ENCODE peak calls at places on chromosomes 4 and X, in five cellular contexts. One of them, this sample, is unnamed.

GRCh38 chr4:26732356-26732755 is 128.3 kb upstream of the STIM2 start:
- DNase-seq in GM12878: no peak
- DNase-seq in mesenchymal stem cell: no peak
- DNase-seq in thoracic aorta: no peak
- DNase-seq in MG63: no peak
- DNase-seq in this sample: no peak

GRCh38 chr4:188930822-188931221 is 791.6 kb downstream of the TRIML1 start:
- DNase-seq in mesenchymal stem cell: peak; percentile 19
- DNase-seq in GM12878: no peak
- DNase-seq in thoracic aorta: no peak
- DNase-seq in MG63: no peak
- DNase-seq in this sample: no peak

GRCh38 chrX:66731398-66731797 is 92.5 kb upstream of the EDA2R start:
- DNase-seq in GM12878: peak; percentile 3
- DNase-seq in thoracic aorta: no peak
- DNase-seq in MG63: no peak
- DNase-seq in mesenchymal stem cell: peak; percentile 47
- DNase-seq in this sample: peak; percentile 4

GRCh38 chrX:151938172-151938571 is 25.5 kb downstream of the MAGEA4 start:
- DNase-seq in MG63: no peak
- DNase-seq in mesenchymal stem cell: no peak
- DNase-seq in thoracic aorta: no peak
- DNase-seq in GM12878: no peak
- DNase-seq in this sample: no peak

GRCh38 chr4:145557720-145558119 is 61.5 kb upstream of the MMAA start:
- DNase-seq in thoracic aorta: no peak
- DNase-seq in MG63: peak; percentile 11
- DNase-seq in GM12878: peak; percentile 20
- DNase-seq in mesenchymal stem cell: peak; percentile 67
- DNase-seq in this sample: peak; percentile 58

GRCh38 chr4:1062419-1062818 is 50.9 kb downstream of the RNF212 start:
- DNase-seq in MG63: no peak
- DNase-seq in mesenchymal stem cell: no peak
- DNase-seq in GM12878: no peak
- DNase-seq in thoracic aorta: no peak
- DNase-seq in this sample: no peak

GRCh38 chrX:70042399-70043371 is 7.1 kb downstream of the AWAT2 start:
- DNase-seq in GM12878: no peak
- DNase-seq in mesenchymal stem cell: no peak
- DNase-seq in thoracic aorta: no peak
- DNase-seq in MG63: peak; percentile 7
- DNase-seq in this sample: no peak

GRCh38 chr4:124804584-124804983 is 92.1 kb upstream of the ANKRD50 start:
- DNase-seq in MG63: no peak
- DNase-seq in mesenchymal stem cell: peak; percentile 16
- DNase-seq in GM12878: no peak
- DNase-seq in thoracic aorta: no peak
- DNase-seq in this sample: no peak

GRCh38 chr4:69214716-69215115 is at the start of gene UGT2B11:
- DNase-seq in thoracic aorta: no peak
- DNase-seq in mesenchymal stem cell: no peak
- DNase-seq in GM12878: no peak
- DNase-seq in MG63: no peak
- DNase-seq in this sample: no peak

GRCh38 chr4:27057053-27057452 is 196.4 kb downstream of the STIM2 start:
- DNase-seq in thoracic aorta: no peak
- DNase-seq in mesenchymal stem cell: no peak
- DNase-seq in GM12878: no peak
- DNase-seq in MG63: no peak
- DNase-seq in this sample: no peak

GRCh38 chr4:16819652-16820051 is 78.8 kb downstream of the LDB2 start:
- DNase-seq in thoracic aorta: no peak
- DNase-seq in MG63: no peak
- DNase-seq in GM12878: no peak
- DNase-seq in mesenchymal stem cell: no peak
- DNase-seq in this sample: no peak

GRCh38 chr4:156692016-156692415 is 279.6 kb downstream of the PDGFC start:
- DNase-seq in thoracic aorta: no peak
- DNase-seq in MG63: no peak
- DNase-seq in mesenchymal stem cell: no peak
- DNase-seq in GM12878: no peak
- DNase-seq in this sample: no peak

GRCh38 chr4:145815626-145816025 is 123.0 kb downstream of the ZNF827 start:
- DNase-seq in mesenchymal stem cell: no peak
- DNase-seq in GM12878: no peak
- DNase-seq in thoracic aorta: no peak
- DNase-seq in MG63: no peak
- DNase-seq in this sample: no peak

GRCh38 chrX:20378291-20378920 is 111.7 kb upstream of the RPS6KA3 start:
- DNase-seq in GM12878: peak; percentile 12
- DNase-seq in mesenchymal stem cell: peak; percentile 7
- DNase-seq in MG63: peak; percentile 63
- DNase-seq in thoracic aorta: no peak
- DNase-seq in this sample: no peak

GRCh38 chr4:144750348-144750747 is 104.4 kb downstream of the HHIP start:
- DNase-seq in MG63: no peak
- DNase-seq in mesenchymal stem cell: no peak
- DNase-seq in thoracic aorta: no peak
- DNase-seq in GM12878: no peak
- DNase-seq in this sample: no peak

GRCh38 chr4:91936301-91936700 is 367.5 kb upstream of the GRID2 start:
- DNase-seq in thoracic aorta: no peak
- DNase-seq in GM12878: no peak
- DNase-seq in MG63: no peak
- DNase-seq in mesenchymal stem cell: no peak
- DNase-seq in this sample: no peak

GRCh38 chrX:56503941-56504673 is 59.3 kb upstream of the UBQLN2 start:
- DNase-seq in mesenchymal stem cell: no peak
- DNase-seq in MG63: no peak
- DNase-seq in GM12878: no peak
- DNase-seq in thoracic aorta: no peak
- DNase-seq in this sample: no peak

GRCh38 chr4:114180481-114180880 is 201.0 kb upstream of the ARSJ start:
- DNase-seq in mesenchymal stem cell: peak; percentile 72
- DNase-seq in GM12878: no peak
- DNase-seq in MG63: peak; percentile 32
- DNase-seq in thoracic aorta: peak; percentile 6
- DNase-seq in this sample: no peak

GRCh38 chrX:17632942-17633341 is 104.4 kb upstream of the SCML1 start:
- DNase-seq in thoracic aorta: no peak
- DNase-seq in MG63: no peak
- DNase-seq in GM12878: no peak
- DNase-seq in mesenchymal stem cell: no peak
- DNase-seq in this sample: no peak

GRCh38 chr4:26022346-26022891 is 108.4 kb downstream of the SMIM20 start:
- DNase-seq in MG63: peak; percentile 72
- DNase-seq in mesenchymal stem cell: peak; percentile 73
- DNase-seq in GM12878: no peak
- DNase-seq in thoracic aorta: no peak
- DNase-seq in this sample: no peak

GRCh38 chr4:138609943-138610350 is 367.8 kb upstream of the SLC7A11 start:
- DNase-seq in GM12878: no peak
- DNase-seq in MG63: peak; percentile 42
- DNase-seq in mesenchymal stem cell: peak; percentile 74
- DNase-seq in thoracic aorta: peak; percentile 5
- DNase-seq in this sample: no peak

GRCh38 chrX:108131471-108131870 is 39.9 kb downstream of the ATG4A start:
- DNase-seq in MG63: no peak
- DNase-seq in thoracic aorta: no peak
- DNase-seq in GM12878: no peak
- DNase-seq in mesenchymal stem cell: no peak
- DNase-seq in this sample: no peak

GRCh38 chr4:176817222-176817621 is 24.5 kb upstream of the VEGFC start:
- DNase-seq in MG63: no peak
- DNase-seq in thoracic aorta: no peak
- DNase-seq in GM12878: no peak
- DNase-seq in mesenchymal stem cell: no peak
- DNase-seq in this sample: no peak

GRCh38 chrX:130772313-130773140 is 130.5 kb downstream of the ENOX2 start:
- DNase-seq in GM12878: no peak
- DNase-seq in thoracic aorta: no peak
- DNase-seq in MG63: peak; percentile 9
- DNase-seq in mesenchymal stem cell: peak; percentile 70
- DNase-seq in this sample: no peak

GRCh38 chrX:135437867-135438733 is 16.4 kb downstream of the SMIM10L2A start:
- DNase-seq in mesenchymal stem cell: no peak
- DNase-seq in MG63: no peak
- DNase-seq in GM12878: no peak
- DNase-seq in thoracic aorta: no peak
- DNase-seq in this sample: peak; percentile 70

GRCh38 chr4:156771171-156771837 is 200.3 kb downstream of the PDGFC start:
- DNase-seq in mesenchymal stem cell: peak; percentile 49
- DNase-seq in GM12878: no peak
- DNase-seq in thoracic aorta: peak; percentile 8
- DNase-seq in MG63: peak; percentile 79
- DNase-seq in this sample: no peak

GRCh38 chr4:168695288-168695687 is 198.4 kb downstream of the PALLD start:
- DNase-seq in GM12878: no peak
- DNase-seq in MG63: no peak
- DNase-seq in mesenchymal stem cell: no peak
- DNase-seq in thoracic aorta: no peak
- DNase-seq in this sample: no peak

GRCh38 chr4:172489896-172490295 is 676.7 kb downstream of the GALNTL6 start:
- DNase-seq in MG63: no peak
- DNase-seq in mesenchymal stem cell: no peak
- DNase-seq in thoracic aorta: no peak
- DNase-seq in GM12878: no peak
- DNase-seq in this sample: no peak

GRCh38 chr4:78864405-78865024 is 74.7 kb downstream of the PAQR3 start:
- DNase-seq in mesenchymal stem cell: peak; percentile 84
- DNase-seq in thoracic aorta: no peak
- DNase-seq in GM12878: peak; percentile 44
- DNase-seq in MG63: no peak
- DNase-seq in this sample: peak; percentile 7

GRCh38 chrX:132146456-132146855 is 18.6 kb upstream of the FRMD7 start:
- DNase-seq in GM12878: no peak
- DNase-seq in mesenchymal stem cell: no peak
- DNase-seq in MG63: no peak
- DNase-seq in thoracic aorta: no peak
- DNase-seq in this sample: peak; percentile 20

GRCh38 chrX:47179221-47179927 is 14.3 kb upstream of the UBA1 start:
- DNase-seq in thoracic aorta: peak; percentile 6
- DNase-seq in mesenchymal stem cell: no peak
- DNase-seq in GM12878: no peak
- DNase-seq in MG63: peak; percentile 64
- DNase-seq in this sample: no peak

GRCh38 chr4:6239968-6240367 is 29.7 kb upstream of the WFS1 start:
- DNase-seq in GM12878: no peak
- DNase-seq in mesenchymal stem cell: no peak
- DNase-seq in MG63: no peak
- DNase-seq in thoracic aorta: no peak
- DNase-seq in this sample: no peak

GRCh38 chr4:121765941-121766538 is 1.1 kb upstream of the SMIM43 start:
- DNase-seq in mesenchymal stem cell: no peak
- DNase-seq in thoracic aorta: no peak
- DNase-seq in GM12878: no peak
- DNase-seq in MG63: no peak
- DNase-seq in this sample: peak; percentile 32

GRCh38 chr4:121765368-121765705 is 373 bp upstream of the SMIM43 start:
- DNase-seq in MG63: no peak
- DNase-seq in GM12878: no peak
- DNase-seq in thoracic aorta: no peak
- DNase-seq in mesenchymal stem cell: no peak
- DNase-seq in this sample: no peak

GRCh38 chr4:121769341-121769740 is 4.4 kb upstream of the SMIM43 start:
- DNase-seq in MG63: no peak
- DNase-seq in thoracic aorta: no peak
- DNase-seq in GM12878: no peak
- DNase-seq in mesenchymal stem cell: no peak
- DNase-seq in this sample: no peak

GRCh38 chr4:121764303-121764701 is 662 bp downstream of the SMIM43 start:
- DNase-seq in mesenchymal stem cell: no peak
- DNase-seq in GM12878: no peak
- DNase-seq in MG63: no peak
- DNase-seq in thoracic aorta: no peak
- DNase-seq in this sample: no peak

DNA sequence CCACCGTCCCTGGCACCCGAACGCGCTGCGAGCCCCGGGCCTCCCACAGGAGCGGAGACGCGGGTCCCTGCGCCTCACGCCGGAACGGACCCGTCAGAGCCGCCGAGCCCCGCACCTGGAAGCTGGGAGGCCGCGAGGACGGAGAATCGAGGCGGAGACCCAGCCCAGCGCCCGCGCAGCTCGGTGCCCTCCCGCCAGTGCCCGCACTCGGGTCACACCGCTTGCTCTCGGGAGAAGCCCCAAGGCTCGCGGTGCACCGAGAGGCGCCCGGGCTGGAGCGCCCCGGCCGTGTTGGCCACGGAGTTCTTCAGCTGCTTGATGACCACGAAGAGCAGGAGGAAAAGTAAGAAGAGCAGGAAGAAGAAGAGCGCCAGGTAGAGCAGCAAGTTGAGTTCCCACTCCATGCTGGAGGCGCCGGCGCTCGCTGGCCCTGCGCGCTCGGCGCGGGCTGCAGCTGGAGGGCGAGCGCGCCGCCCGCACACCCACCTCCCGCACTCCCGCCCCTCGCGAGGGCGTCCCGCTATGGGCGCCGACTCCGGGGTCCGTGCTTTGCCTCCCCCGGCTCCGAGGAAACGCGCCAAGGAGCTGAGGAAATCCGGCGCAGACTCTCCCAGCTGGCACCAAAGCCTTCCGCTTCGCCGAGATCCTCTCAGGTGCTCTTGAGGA is at the start of gene SMIM43:
- DNase-seq in thoracic aorta: no peak
- DNase-seq in MG63: peak; percentile 41
- DNase-seq in GM12878: no peak
- DNase-seq in mesenchymal stem cell: peak; percentile 18
- DNase-seq in this sample: peak; percentile 77
- H3K4me3 ChIP-seq in thoracic aorta: peak within 1 kb of the TSS; percentile 62
- H3K4me3 ChIP-seq in MG63: peak within 1 kb of the TSS; percentile 49
- H3K4me3 ChIP-seq in GM12878: peak within 1 kb of the TSS; percentile 2
- H3K4me3 ChIP-seq in mesenchymal stem cell: peak within 1 kb of the TSS; percentile 77
- H3K4me3 ChIP-seq in this sample: peak within 1 kb of the TSS; percentile 62

GRCh38 chrX:72268601-72269365 is 8.3 kb downstream of the RPS4X start:
- DNase-seq in GM12878: no peak
- DNase-seq in thoracic aorta: no peak
- DNase-seq in MG63: no peak
- DNase-seq in mesenchymal stem cell: peak; percentile 67
- DNase-seq in this sample: no peak
- H3K36me3 ChIP-seq in GM12878: peaks cover 21% of the 10 kb centered on the region
- H3K36me3 ChIP-seq in thoracic aorta: peaks cover 9% of the 10 kb centered on the region
- H3K36me3 ChIP-seq in MG63: peaks cover 51% of the 10 kb centered on the region
- H3K36me3 ChIP-seq in mesenchymal stem cell: peaks cover 22% of the 10 kb centered on the region
- H3K36me3 ChIP-seq in this sample: peaks cover 38% of the 10 kb centered on the region

GRCh38 chrX:37348237-37349130 is 680 bp upstream of the PRRG1 start:
- DNase-seq in GM12878: no peak
- DNase-seq in mesenchymal stem cell: peak; percentile 82
- DNase-seq in MG63: no peak
- DNase-seq in thoracic aorta: no peak
- DNase-seq in this sample: no peak
- H3K4me3 ChIP-seq in GM12878: no peak overlapping the region
- H3K4me3 ChIP-seq in mesenchymal stem cell: peak overlapping the region; percentile 79
- H3K4me3 ChIP-seq in MG63: peak overlapping the region; percentile 74
- H3K4me3 ChIP-seq in thoracic aorta: peak overlapping the region; percentile 87
- H3K4me3 ChIP-seq in this sample: peak overlapping the region; percentile 76

GRCh38 chr4:3228881-3229280 is 20.1 kb upstream of the MSANTD1 start:
- DNase-seq in GM12878: no peak
- DNase-seq in mesenchymal stem cell: no peak
- DNase-seq in MG63: no peak
- DNase-seq in thoracic aorta: no peak
- DNase-seq in this sample: no peak
- H3K36me3 ChIP-seq in GM12878: peaks cover 58% of the 10 kb centered on the region
- H3K36me3 ChIP-seq in mesenchymal stem cell: peaks cover 90% of the 10 kb centered on the region
- H3K36me3 ChIP-seq in MG63: peaks cover 4% of the 10 kb centered on the region
- H3K36me3 ChIP-seq in thoracic aorta: peaks cover 71% of the 10 kb centered on the region
- H3K36me3 ChIP-seq in this sample: peaks cover 36% of the 10 kb centered on the region